ENCODE peak calls at places on chromosomes 1 and 21, in five cellular contexts. One of them, this sample, is unnamed.

GRCh38 chr21:17818158-17819113 is 720 bp downstream of the C21orf91 start:
- DNase-seq in fibroblast of lung: peak
- DNase-seq in ovary: peak
- DNase-seq in tibial nerve: no peak
- DNase-seq in heart right ventricle: peak
- DNase-seq in this sample: peak

GRCh38 chr1:169466259-169467230 is 19.2 kb downstream of the SLC19A2 start:
- DNase-seq in fibroblast of lung: peak
- DNase-seq in ovary: peak
- DNase-seq in tibial nerve: peak
- DNase-seq in heart right ventricle: no peak
- DNase-seq in this sample: no peak

GRCh38 chr21:35400233-35400939 is 351.3 kb upstream of the RUNX1 start:
- DNase-seq in fibroblast of lung: peak
- DNase-seq in ovary: no peak
- DNase-seq in tibial nerve: peak
- DNase-seq in heart right ventricle: peak
- DNase-seq in this sample: peak

GRCh38 chr1:201409440-201409839 is 10.3 kb upstream of the LAD1 start:
- DNase-seq in fibroblast of lung: no peak
- DNase-seq in ovary: no peak
- DNase-seq in tibial nerve: no peak
- DNase-seq in heart right ventricle: no peak
- DNase-seq in this sample: no peak

GRCh38 chr1:226349801-226350503 is 41.0 kb upstream of the LIN9 start:
- DNase-seq in fibroblast of lung: no peak
- DNase-seq in ovary: peak
- DNase-seq in tibial nerve: no peak
- DNase-seq in heart right ventricle: no peak
- DNase-seq in this sample: no peak

GRCh38 chr21:18725653-18726052 is 322.1 kb upstream of the TMPRSS15 start:
- DNase-seq in fibroblast of lung: no peak
- DNase-seq in ovary: no peak
- DNase-seq in tibial nerve: no peak
- DNase-seq in heart right ventricle: no peak
- DNase-seq in this sample: no peak

GRCh38 chr1:25617626-25618432 is 1.2 kb downstream of the MAN1C1 start:
- DNase-seq in fibroblast of lung: no peak
- DNase-seq in ovary: peak
- DNase-seq in tibial nerve: no peak
- DNase-seq in heart right ventricle: peak
- DNase-seq in this sample: peak

GRCh38 chr1:71080178-71080781 is 555 bp downstream of the ZRANB2 start:
- DNase-seq in fibroblast of lung: peak
- DNase-seq in ovary: no peak
- DNase-seq in tibial nerve: peak
- DNase-seq in heart right ventricle: no peak
- DNase-seq in this sample: no peak

GRCh38 chr1:54952950-54953718 is 27.3 kb upstream of the TMEM61 start:
- DNase-seq in fibroblast of lung: no peak
- DNase-seq in ovary: no peak
- DNase-seq in tibial nerve: no peak
- DNase-seq in heart right ventricle: no peak
- DNase-seq in this sample: no peak

GRCh38 chr1:7389201-7389785 is 381.8 kb upstream of the VAMP3 start:
- DNase-seq in fibroblast of lung: peak
- DNase-seq in ovary: no peak
- DNase-seq in tibial nerve: no peak
- DNase-seq in heart right ventricle: peak
- DNase-seq in this sample: peak

GRCh38 chr1:20644416-20644815 is 11.2 kb downstream of the PINK1 start:
- DNase-seq in fibroblast of lung: no peak
- DNase-seq in ovary: no peak
- DNase-seq in tibial nerve: no peak
- DNase-seq in heart right ventricle: no peak
- DNase-seq in this sample: no peak

GRCh38 chr1:209720826-209721225 is 16.2 kb downstream of the HSD11B1 start:
- DNase-seq in fibroblast of lung: peak
- DNase-seq in ovary: no peak
- DNase-seq in tibial nerve: no peak
- DNase-seq in heart right ventricle: no peak
- DNase-seq in this sample: no peak

GRCh38 chr1:147162093-147162492 is 10.2 kb downstream of the PRKAB2 start:
- DNase-seq in fibroblast of lung: no peak
- DNase-seq in ovary: no peak
- DNase-seq in tibial nerve: no peak
- DNase-seq in heart right ventricle: no peak
- DNase-seq in this sample: no peak

GRCh38 chr1:77220687-77221463 is 1.6 kb upstream of the PIGK start:
- DNase-seq in fibroblast of lung: peak
- DNase-seq in ovary: no peak
- DNase-seq in tibial nerve: no peak
- DNase-seq in heart right ventricle: no peak
- DNase-seq in this sample: no peak

GRCh38 chr1:241774017-241774416 is 74.0 kb upstream of the EXO1 start:
- DNase-seq in fibroblast of lung: no peak
- DNase-seq in ovary: no peak
- DNase-seq in tibial nerve: no peak
- DNase-seq in heart right ventricle: no peak
- DNase-seq in this sample: no peak

GRCh38 chr1:226404063-226404903 is 3.6 kb downstream of the PARP1 start:
- DNase-seq in fibroblast of lung: peak
- DNase-seq in ovary: no peak
- DNase-seq in tibial nerve: no peak
- DNase-seq in heart right ventricle: no peak
- DNase-seq in this sample: no peak

GRCh38 chr1:219374167-219374566 is 200.5 kb downstream of the LYPLAL1 start:
- DNase-seq in fibroblast of lung: peak
- DNase-seq in ovary: no peak
- DNase-seq in tibial nerve: no peak
- DNase-seq in heart right ventricle: no peak
- DNase-seq in this sample: no peak

GRCh38 chr1:23368562-23369334 is 888 bp downstream of the ZNF436 start:
- DNase-seq in fibroblast of lung: peak
- DNase-seq in ovary: peak
- DNase-seq in tibial nerve: peak
- DNase-seq in heart right ventricle: peak
- DNase-seq in this sample: peak

GRCh38 chr1:95407864-95408291 is 173.9 kb downstream of the RWDD3 start:
- DNase-seq in fibroblast of lung: no peak
- DNase-seq in ovary: no peak
- DNase-seq in tibial nerve: peak
- DNase-seq in heart right ventricle: no peak
- DNase-seq in this sample: no peak

GRCh38 chr1:180527270-180527669 is 24.9 kb upstream of the ACBD6 start:
- DNase-seq in fibroblast of lung: no peak
- DNase-seq in ovary: no peak
- DNase-seq in tibial nerve: no peak
- DNase-seq in heart right ventricle: no peak
- DNase-seq in this sample: no peak

GRCh38 chr1:54480201-54480848 is 67.7 kb upstream of the ACOT11 start:
- DNase-seq in fibroblast of lung: no peak
- DNase-seq in ovary: no peak
- DNase-seq in tibial nerve: no peak
- DNase-seq in heart right ventricle: no peak
- DNase-seq in this sample: no peak

GRCh38 chr1:186626533-186626932 is 53.7 kb downstream of the PTGS2 start:
- DNase-seq in fibroblast of lung: no peak
- DNase-seq in ovary: no peak
- DNase-seq in tibial nerve: no peak
- DNase-seq in heart right ventricle: no peak
- DNase-seq in this sample: no peak

GRCh38 chr21:32869459-32869858 is 97.9 kb upstream of the PAXBP1 start:
- DNase-seq in fibroblast of lung: no peak
- DNase-seq in ovary: no peak
- DNase-seq in tibial nerve: no peak
- DNase-seq in heart right ventricle: no peak
- DNase-seq in this sample: no peak

GRCh38 chr1:192506741-192507155 is 68.8 kb upstream of the RGS1 start:
- DNase-seq in fibroblast of lung: peak
- DNase-seq in ovary: no peak
- DNase-seq in tibial nerve: no peak
- DNase-seq in heart right ventricle: no peak
- DNase-seq in this sample: no peak

GRCh38 chr1:204818998-204819397 is 51.7 kb upstream of the NFASC start:
- DNase-seq in fibroblast of lung: no peak
- DNase-seq in ovary: no peak
- DNase-seq in tibial nerve: no peak
- DNase-seq in heart right ventricle: peak
- DNase-seq in this sample: no peak

GRCh38 chr21:31730687-31731111 is 1.2 kb downstream of the SCAF4 start:
- DNase-seq in fibroblast of lung: no peak
- DNase-seq in ovary: no peak
- DNase-seq in tibial nerve: peak
- DNase-seq in heart right ventricle: no peak
- DNase-seq in this sample: no peak

GRCh38 chr1:39666772-39667171 is 5.1 kb downstream of the NT5C1A start:
- DNase-seq in fibroblast of lung: no peak
- DNase-seq in ovary: no peak
- DNase-seq in tibial nerve: no peak
- DNase-seq in heart right ventricle: no peak
- DNase-seq in this sample: no peak

GRCh38 chr1:25148673-25149300 is 83.5 kb downstream of the SYF2 start:
- DNase-seq in fibroblast of lung: no peak
- DNase-seq in ovary: no peak
- DNase-seq in tibial nerve: no peak
- DNase-seq in heart right ventricle: no peak
- DNase-seq in this sample: no peak

GRCh38 chr1:63524166-63524565 is 841 bp downstream of the EFCAB7 start:
- DNase-seq in fibroblast of lung: peak
- DNase-seq in ovary: no peak
- DNase-seq in tibial nerve: no peak
- DNase-seq in heart right ventricle: no peak
- DNase-seq in this sample: no peak

GRCh38 chr1:177568702-177569101 is 397.9 kb downstream of the BRINP2 start:
- DNase-seq in fibroblast of lung: no peak
- DNase-seq in ovary: no peak
- DNase-seq in tibial nerve: no peak
- DNase-seq in heart right ventricle: no peak
- DNase-seq in this sample: no peak
- TF ChIP-seq CTCF in fibroblast of lung: no peak
- TF ChIP-seq CTCF in ovary: no peak
- TF ChIP-seq CTCF in tibial nerve: no peak
- TF ChIP-seq CTCF in heart right ventricle: no peak
- TF ChIP-seq CTCF in this sample: no peak

GRCh38 chr21:42124826-42125570 is 53.9 kb downstream of the UMODL1 start:
- DNase-seq in fibroblast of lung: no peak
- DNase-seq in ovary: no peak
- DNase-seq in tibial nerve: no peak
- DNase-seq in heart right ventricle: no peak
- DNase-seq in this sample: no peak

GRCh38 chr21:42129300-42130266 is 58.5 kb downstream of the UMODL1 start:
- DNase-seq in fibroblast of lung: no peak
- DNase-seq in ovary: no peak
- DNase-seq in tibial nerve: no peak
- DNase-seq in heart right ventricle: no peak
- DNase-seq in this sample: no peak

GRCh38 chr21:42130447-42130846 is 59.3 kb downstream of the UMODL1 start:
- DNase-seq in fibroblast of lung: peak
- DNase-seq in ovary: no peak
- DNase-seq in tibial nerve: no peak
- DNase-seq in heart right ventricle: no peak
- DNase-seq in this sample: no peak

GRCh38 chr21:42125571-42126544 is 54.7 kb downstream of the UMODL1 start:
- DNase-seq in fibroblast of lung: peak
- DNase-seq in ovary: no peak
- DNase-seq in tibial nerve: no peak
- DNase-seq in heart right ventricle: no peak
- DNase-seq in this sample: no peak

GRCh38 chr21:42127164-42128125 is 56.3 kb downstream of the UMODL1 start:
- DNase-seq in fibroblast of lung: no peak
- DNase-seq in ovary: no peak
- DNase-seq in tibial nerve: no peak
- DNase-seq in heart right ventricle: no peak
- DNase-seq in this sample: no peak
- H3K4me3 ChIP-seq in fibroblast of lung: no peak
- H3K4me3 ChIP-seq in ovary: no peak
- H3K4me3 ChIP-seq in tibial nerve: no peak
- H3K4me3 ChIP-seq in heart right ventricle: no peak
- H3K4me3 ChIP-seq in this sample: no peak

DNA sequence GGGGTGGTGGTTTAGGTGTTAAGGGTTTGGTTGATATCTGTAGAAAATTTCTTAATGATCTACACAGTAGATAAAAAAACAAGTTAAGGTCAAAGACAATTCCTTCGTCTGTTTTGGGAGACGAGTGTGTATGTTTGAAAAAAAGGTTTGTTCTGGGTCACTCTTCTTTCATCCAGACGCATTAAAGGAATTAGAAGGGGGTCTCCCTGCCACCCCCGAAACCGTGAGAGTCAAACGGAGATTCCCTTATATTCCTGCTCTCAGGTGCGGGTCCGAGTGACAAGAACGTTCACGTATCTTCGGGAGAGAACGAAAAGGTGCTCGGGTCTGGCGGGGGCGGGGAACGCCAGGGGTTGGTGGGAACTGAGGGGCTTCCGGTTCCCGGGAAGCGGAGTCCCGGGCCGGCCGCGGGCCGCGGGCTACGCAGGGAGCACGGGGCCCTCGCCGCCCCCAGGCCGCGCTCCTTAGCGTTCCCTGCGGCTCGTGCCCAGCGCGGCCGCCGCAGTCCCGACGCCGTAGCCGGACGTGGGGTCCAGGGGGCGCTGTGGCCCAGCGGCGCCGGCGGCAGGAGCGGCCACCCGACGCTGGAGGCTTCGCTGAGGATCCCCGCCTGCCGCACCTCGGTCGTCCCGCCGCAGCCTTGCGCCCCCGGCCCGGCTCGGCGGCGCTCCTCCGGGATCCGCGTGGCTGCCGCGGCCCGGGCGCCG is at the start of gene ZFYVE9:
- DNase-seq in fibroblast of lung: peak
- DNase-seq in ovary: peak
- DNase-seq in tibial nerve: peak
- DNase-seq in heart right ventricle: peak
- DNase-seq in this sample: peak
- TF ChIP-seq CTCF in fibroblast of lung: peak
- TF ChIP-seq CTCF in ovary: peak
- TF ChIP-seq CTCF in tibial nerve: peak
- TF ChIP-seq CTCF in heart right ventricle: peak
- TF ChIP-seq CTCF in this sample: no peak

DNA sequence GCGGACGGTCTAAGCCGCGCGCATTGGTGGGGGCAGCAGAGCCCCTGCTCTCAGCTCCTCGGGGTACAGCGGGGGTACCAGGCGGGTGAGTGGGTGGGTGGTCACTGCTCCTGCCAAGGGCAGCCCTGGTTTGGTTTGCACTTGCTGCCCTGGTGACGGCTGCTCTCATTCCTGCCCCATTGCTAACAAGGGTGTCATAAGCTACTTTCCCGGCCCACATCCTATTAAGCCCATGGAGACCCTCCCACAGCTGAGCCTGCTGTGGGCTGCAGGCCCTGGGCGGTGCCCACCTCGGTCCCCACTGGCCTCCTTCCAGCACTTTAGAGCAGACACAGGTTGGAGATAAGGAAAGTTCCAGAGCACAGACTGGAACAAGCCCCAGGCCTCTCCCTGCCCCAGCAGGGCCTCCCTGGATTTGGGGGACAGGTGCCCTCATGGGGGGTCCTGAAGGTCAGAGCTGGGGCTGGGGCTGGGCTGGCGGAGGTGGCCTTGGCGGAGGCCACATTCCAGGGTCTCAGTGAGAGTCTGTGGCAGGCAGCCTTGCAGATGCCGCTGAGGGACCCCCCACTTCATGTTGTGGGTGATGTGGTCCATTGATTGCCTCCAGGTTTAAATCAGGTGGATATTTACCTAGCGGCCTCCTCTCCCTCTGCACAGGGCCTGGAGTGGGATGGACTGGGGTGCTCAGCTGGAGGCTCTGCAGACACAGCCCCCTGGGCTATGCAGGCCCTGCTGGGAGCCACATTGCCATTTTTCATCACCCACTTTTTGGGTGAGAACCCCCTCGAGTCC is 27.0 kb downstream of the COL18A1 start:
- DNase-seq in fibroblast of lung: no peak
- DNase-seq in ovary: no peak
- DNase-seq in tibial nerve: no peak
- DNase-seq in heart right ventricle: no peak
- DNase-seq in this sample: no peak
- H3K4me3 ChIP-seq in fibroblast of lung: no peak
- H3K4me3 ChIP-seq in ovary: no peak
- H3K4me3 ChIP-seq in tibial nerve: no peak
- H3K4me3 ChIP-seq in heart right ventricle: no peak
- H3K4me3 ChIP-seq in this sample: no peak